ENCODE peak calls at places on chromosome 13, in nine cellular contexts. D is uterus, A is GM23338, F is testis, Q is adipocyte, R is posterior cingulate gyrus, C is iris pigment epithelial cell, J is NCI-H69, M is GM23248. O is an unnamed sample.
A peak's percentile ranks its signal among the peaks of the same experiment; 100 is the strongest.

GRCh38 chr13:74443623-74444022 is 309.4 kb upstream of the KLF12 start:
- DNase-seq in D (no peak), A (no peak), F (no peak), Q (peak; percentile 75), R (no peak), C (peak; percentile 81), J (peak; percentile 8), M (peak; percentile 85), O (peak; percentile 85)

GRCh38 chr13:96621634-96622033 is 372.6 kb downstream of the OXGR1 start:
- DNase-seq in D (no peak), A (no peak), F (no peak), Q (no peak), R (no peak), C (no peak), J (no peak), M (no peak), O (no peak)

GRCh38 chr13:34657716-34658115 is 284.4 kb upstream of the NBEA start:
- DNase-seq in D (no peak), A (no peak), F (no peak), Q (no peak), R (no peak), C (peak; percentile 25), J (no peak), M (peak; percentile 77), O (peak; percentile 88)

GRCh38 chr13:96020941-96021340 is 32.3 kb downstream of the UGGT2 start:
- DNase-seq in D (no peak), A (no peak), F (no peak), Q (no peak), R (no peak), C (no peak), J (peak; percentile 35), M (no peak), O (no peak)

GRCh38 chr13:111421216-111421615 is 100.8 kb downstream of the TEX29 start:
- DNase-seq in D (no peak), A (no peak), F (no peak), Q (no peak), R (no peak), C (no peak), J (no peak), M (no peak), O (no peak)

GRCh38 chr13:25224151-25224550 is 52.1 kb upstream of the AMER2 start:
- DNase-seq in D (no peak), A (no peak), F (no peak), Q (no peak), R (no peak), C (no peak), J (no peak), M (no peak), O (no peak)

GRCh38 chr13:24727731-24728601 is 36.0 kb upstream of the RNF17 start:
- DNase-seq in D (no peak), A (peak; percentile 90), F (peak; percentile 81), Q (peak; percentile 94), R (peak; percentile 48), C (peak; percentile 89), J (peak; percentile 67), M (peak; percentile 95), O (peak; percentile 70)

GRCh38 chr13:32225494-32225931 is 89.7 kb downstream of the ZAR1L start:
- DNase-seq in D (no peak), A (peak; percentile 28), F (no peak), Q (peak; percentile 74), R (no peak), C (peak; percentile 89), J (no peak), M (peak; percentile 27), O (peak; percentile 87)

GRCh38 chr13:51643114-51643881 is 59.0 kb downstream of the WDFY2 start:
- DNase-seq in D (no peak), A (peak; percentile 44), F (no peak), Q (peak; percentile 78), R (no peak), C (peak; percentile 89), J (peak; percentile 7), M (peak; percentile 94), O (peak; percentile 92)

GRCh38 chr13:74641586-74641985 is 507.4 kb upstream of the KLF12 start:
- DNase-seq in D (no peak), A (no peak), F (no peak), Q (peak; percentile 13), R (no peak), C (peak; percentile 16), J (no peak), M (peak; percentile 95), O (peak; percentile 21)

GRCh38 chr13:114078501-114079451 is 53.6 kb downstream of the RASA3 start:
- DNase-seq in D (peak; percentile 58), A (no peak), F (no peak), Q (peak; percentile 55), R (no peak), C (peak; percentile 91), J (no peak), M (peak; percentile 97), O (no peak)

GRCh38 chr13:106173346-106173745 is 362.1 kb downstream of the EFNB2 start:
- DNase-seq in D (no peak), A (no peak), F (no peak), Q (no peak), R (no peak), C (no peak), J (no peak), M (no peak), O (peak; percentile 20)

GRCh38 chr13:105670179-105671015 is 865.1 kb downstream of the EFNB2 start:
- DNase-seq in D (no peak), A (no peak), F (no peak), Q (no peak), R (no peak), C (no peak), J (no peak), M (no peak), O (no peak)

GRCh38 chr13:46738055-46738454 is 58.9 kb downstream of the ESD start:
- DNase-seq in D (no peak), A (no peak), F (no peak), Q (peak; percentile 29), R (no peak), C (peak; percentile 43), J (no peak), M (no peak), O (no peak)

GRCh38 chr13:112132619-112133018 is 65.7 kb downstream of the SOX1 start:
- DNase-seq in D (no peak), A (no peak), F (no peak), Q (no peak), R (no peak), C (no peak), J (no peak), M (no peak), O (no peak)

GRCh38 chr13:44573790-44574465 is 2.2 kb downstream of the TSC22D1 start:
- DNase-seq in D (no peak), A (peak; percentile 70), F (no peak), Q (peak; percentile 57), R (no peak), C (peak; percentile 72), J (peak; percentile 66), M (peak; percentile 70), O (peak; percentile 81)

GRCh38 chr13:44523176-44524017 is 52.7 kb downstream of the TSC22D1 start:
- DNase-seq in D (no peak), A (peak; percentile 19), F (peak; percentile 27), Q (peak; percentile 71), R (no peak), C (peak; percentile 94), J (no peak), M (peak; percentile 67), O (peak; percentile 81)

GRCh38 chr13:62702502-62702901 is 1286.9 kb upstream of the PCDH20 start:
- DNase-seq in D (no peak), A (no peak), F (no peak), Q (no peak), R (no peak), C (no peak), J (peak; percentile 80), M (no peak), O (no peak)

GRCh38 chr13:51887441-51887840 is 25.7 kb downstream of the CCDC70 start:
- DNase-seq in D (no peak), A (no peak), F (no peak), Q (no peak), R (no peak), C (no peak), J (no peak), M (no peak), O (no peak)

GRCh38 chr13:57698851-57699250 is 67.3 kb downstream of the PCDH17 start:
- DNase-seq in D (no peak), A (no peak), F (no peak), Q (no peak), R (no peak), C (no peak), J (no peak), M (no peak), O (no peak)

GRCh38 chr13:84132491-84132890 is 250.2 kb upstream of the SLITRK1 start:
- DNase-seq in D (no peak), A (no peak), F (no peak), Q (no peak), R (no peak), C (no peak), J (no peak), M (no peak), O (no peak)

GRCh38 chr13:103884139-103884723 is 818.0 kb upstream of the SLC10A2 start:
- DNase-seq in D (no peak), A (no peak), F (no peak), Q (no peak), R (no peak), C (no peak), J (no peak), M (no peak), O (no peak)

GRCh38 chr13:59261928-59262488 is 901.7 kb downstream of the DIAPH3 start:
- DNase-seq in D (no peak), A (peak; percentile 79), F (peak; percentile 18), Q (no peak), R (no peak), C (peak; percentile 27), J (peak; percentile 60), M (no peak), O (peak; percentile 17)

GRCh38 chr13:66014757-66015156 is 1215.4 kb downstream of the PCDH9 start:
- DNase-seq in D (no peak), A (no peak), F (no peak), Q (no peak), R (no peak), C (peak; percentile 8), J (no peak), M (no peak), O (no peak)

GRCh38 chr13:48567521-48568331 is 34.8 kb upstream of the RCBTB2 start:
- DNase-seq in D (no peak), A (no peak), F (no peak), Q (peak; percentile 91), R (no peak), C (peak; percentile 87), J (no peak), M (peak; percentile 58), O (no peak)

GRCh38 chr13:113258655-113259054 is 38.4 kb upstream of the LAMP1 start:
- DNase-seq in D (no peak), A (no peak), F (no peak), Q (no peak), R (no peak), C (no peak), J (no peak), M (no peak), O (no peak)

GRCh38 chr13:107185889-107186288 is 618.0 kb upstream of the ARGLU1 start:
- DNase-seq in D (no peak), A (no peak), F (no peak), Q (peak; percentile 24), R (no peak), C (peak; percentile 81), J (no peak), M (peak; percentile 64), O (peak; percentile 16)

GRCh38 chr13:113802090-113802531 is 43.1 kb downstream of the TMEM255B start:
- DNase-seq in D (peak; percentile 53), A (peak; percentile 84), F (peak; percentile 81), Q (peak; percentile 78), R (no peak), C (peak; percentile 66), J (peak; percentile 45), M (peak; percentile 85), O (peak; percentile 39)

GRCh38 chr13:34357435-34358232 is 539.7 kb downstream of the RFC3 start:
- DNase-seq in D (no peak), A (peak; percentile 2), F (no peak), Q (peak; percentile 76), R (no peak), C (peak; percentile 83), J (no peak), M (peak; percentile 95), O (peak; percentile 93)

GRCh38 chr13:28718538-28719226 is at the start of gene SLC46A3:
- DNase-seq in D (peak; percentile 99), A (peak; percentile 96), F (peak; percentile 98), Q (peak; percentile 98), R (peak; percentile 99), C (peak; percentile 99), J (peak; percentile 72), M (peak; percentile 98), O (peak; percentile 95)

GRCh38 chr13:63449549-63449948 is 2033.9 kb upstream of the PCDH20 start:
- DNase-seq in D (no peak), A (no peak), F (no peak), Q (no peak), R (no peak), C (no peak), J (peak; percentile 96), M (no peak), O (peak; percentile 50)